ENCODE peak calls at places on chromosomes 4 and X, in six cellular contexts. L is tibial nerve, E is SW 1271, Y is right cardiac atrium, I is GM13977, F is NCI-H1417. A is an unnamed sample.

GRCh38 chr4:148376151-148376550 is 66.1 kb downstream of the NR3C2 start:
- DNase-seq in L (peak), E (peak), Y (peak), I (no peak), F (no peak), A (peak)

GRCh38 chrX:119236599-119237525 is 777 bp downstream of the PGRMC1 start:
- DNase-seq in L (no peak), E (no peak), Y (peak), I (no peak), F (no peak), A (peak)

GRCh38 chr4:115165503-115165902 is 52.1 kb upstream of the NDST4 start:
- DNase-seq in L (no peak), E (no peak), Y (no peak), I (no peak), F (no peak), A (no peak)

GRCh38 chr4:142703694-142704309 is 142.3 kb downstream of the INPP4B start:
- DNase-seq in L (no peak), E (no peak), Y (no peak), I (no peak), F (no peak), A (peak)

GRCh38 chr4:3305610-3306371 is 13.0 kb downstream of the RGS12 start:
- DNase-seq in L (peak), E (no peak), Y (no peak), I (no peak), F (no peak), A (peak)

GRCh38 chrX:27565992-27566391 is 24.2 kb upstream of the DCAF8L2 start:
- DNase-seq in L (no peak), E (no peak), Y (no peak), I (no peak), F (no peak), A (peak)

GRCh38 chr4:60757986-60758385 is 442.1 kb upstream of the ADGRL3 start:
- DNase-seq in L (no peak), E (no peak), Y (no peak), I (no peak), F (no peak), A (peak)

GRCh38 chrX:39725928-39726619 is 371.7 kb downstream of the BCOR start:
- DNase-seq in L (no peak), E (no peak), Y (peak), I (no peak), F (no peak), A (peak)

GRCh38 chr4:10115271-10115656 is 1.3 kb downstream of the WDR1 start:
- DNase-seq in L (no peak), E (peak), Y (no peak), I (no peak), F (no peak), A (peak)

GRCh38 chrX:101210630-101211029 is 9.0 kb upstream of the DRP2 start:
- DNase-seq in L (no peak), E (no peak), Y (no peak), I (no peak), F (peak), A (no peak)

GRCh38 chr4:53461244-53461643 is 83.8 kb downstream of the FIP1L1 start:
- DNase-seq in L (no peak), E (no peak), Y (no peak), I (no peak), F (no peak), A (peak)

GRCh38 chr4:4730214-4730613 is 129.3 kb upstream of the MSX1 start:
- DNase-seq in L (no peak), E (no peak), Y (no peak), I (no peak), F (no peak), A (no peak)

GRCh38 chr4:41360911-41361830 is 104.4 kb downstream of the UCHL1 start:
- DNase-seq in L (no peak), E (peak), Y (peak), I (peak), F (peak), A (no peak)

GRCh38 chr4:7166981-7167700 is 25.2 kb upstream of the SORCS2 start:
- DNase-seq in L (peak), E (no peak), Y (no peak), I (no peak), F (no peak), A (no peak)

GRCh38 chr4:1241936-1242505 is 6.9 kb downstream of the CTBP1 start:
- DNase-seq in L (no peak), E (no peak), Y (no peak), I (peak), F (no peak), A (no peak)

GRCh38 chr4:121814756-121815155 is 8.9 kb downstream of the CCNA2 start:
- DNase-seq in L (no peak), E (no peak), Y (no peak), I (no peak), F (no peak), A (no peak)

GRCh38 chrX:10619311-10620015 is 922 bp downstream of the MID1 start:
- DNase-seq in L (no peak), E (no peak), Y (no peak), I (no peak), F (no peak), A (peak)

GRCh38 chr4:186723207-186724047 is at the start of gene FAT1:
- DNase-seq in L (peak), E (peak), Y (peak), I (no peak), F (no peak), A (peak)

GRCh38 chr4:26233350-26233749 is 87.5 kb upstream of the RBPJ start:
- DNase-seq in L (no peak), E (no peak), Y (no peak), I (no peak), F (no peak), A (no peak)

GRCh38 chr4:76856183-76856969 is 41.6 kb downstream of the SOWAHB start:
- DNase-seq in L (no peak), E (no peak), Y (no peak), I (no peak), F (no peak), A (peak)

GRCh38 chrX:138492371-138492770 is 219.1 kb downstream of the FGF13 start:
- DNase-seq in L (no peak), E (no peak), Y (no peak), I (no peak), F (no peak), A (no peak)

GRCh38 chr4:51842167-51842553 is 793 bp upstream of the DCUN1D4 start:
- DNase-seq in L (no peak), E (peak), Y (peak), I (peak), F (peak), A (peak)

GRCh38 chr4:145546556-145546955 is 64.9 kb downstream of the SMAD1 start:
- DNase-seq in L (no peak), E (no peak), Y (no peak), I (no peak), F (no peak), A (no peak)

GRCh38 chr4:104425003-104425402 is 69.7 kb downstream of the CXXC4 start:
- DNase-seq in L (no peak), E (no peak), Y (no peak), I (no peak), F (no peak), A (no peak)

GRCh38 chr4:137998666-137999429 is 243.3 kb downstream of the SLC7A11 start:
- DNase-seq in L (no peak), E (no peak), Y (no peak), I (no peak), F (no peak), A (peak)

GRCh38 chrX:103063918-103064434 is at the start of gene BEX1:
- DNase-seq in L (no peak), E (no peak), Y (peak), I (peak), F (peak), A (peak)

GRCh38 chr4:86981789-86982188 is 47.0 kb downstream of the AFF1 start:
- DNase-seq in L (no peak), E (no peak), Y (no peak), I (no peak), F (no peak), A (no peak)

A was measured in cardiac fibroblast.